ENCODE peak calls at places on chromosomes 1 and 21, in six cellular contexts. One of them, this sample, is unnamed.

GRCh38 chr1:158145173-158145719 is 35.4 kb upstream of the CD1D start:
- DNase-seq in left lung: no peak
- DNase-seq in thoracic aorta: no peak
- DNase-seq in CD8-positive, alpha-beta T cell: no peak
- DNase-seq in uterus: peak; percentile 41
- DNase-seq in breast epithelium: peak; percentile 65
- DNase-seq in this sample: no peak

GRCh38 chr1:246786606-246787238 is 62.5 kb downstream of the SCCPDH start:
- DNase-seq in left lung: no peak
- DNase-seq in thoracic aorta: no peak
- DNase-seq in CD8-positive, alpha-beta T cell: no peak
- DNase-seq in uterus: no peak
- DNase-seq in breast epithelium: no peak
- DNase-seq in this sample: no peak

GRCh38 chr1:79262745-79263258 is 256.3 kb upstream of the ADGRL4 start:
- DNase-seq in left lung: no peak
- DNase-seq in thoracic aorta: no peak
- DNase-seq in CD8-positive, alpha-beta T cell: no peak
- DNase-seq in uterus: no peak
- DNase-seq in breast epithelium: no peak
- DNase-seq in this sample: no peak

GRCh38 chr1:151822404-151822803 is 9.2 kb downstream of the RORC start:
- DNase-seq in left lung: no peak
- DNase-seq in thoracic aorta: no peak
- DNase-seq in CD8-positive, alpha-beta T cell: no peak
- DNase-seq in uterus: no peak
- DNase-seq in breast epithelium: no peak
- DNase-seq in this sample: no peak

GRCh38 chr1:226428348-226429050 is 20.6 kb upstream of the PARP1 start:
- DNase-seq in left lung: no peak
- DNase-seq in thoracic aorta: no peak
- DNase-seq in CD8-positive, alpha-beta T cell: no peak
- DNase-seq in uterus: no peak
- DNase-seq in breast epithelium: no peak
- DNase-seq in this sample: no peak

GRCh38 chr1:156233421-156234127 is 8.4 kb upstream of the BGLAP start:
- DNase-seq in left lung: no peak
- DNase-seq in thoracic aorta: no peak
- DNase-seq in CD8-positive, alpha-beta T cell: no peak
- DNase-seq in uterus: no peak
- DNase-seq in breast epithelium: no peak
- DNase-seq in this sample: no peak

GRCh38 chr1:119081705-119082104 is 58.7 kb downstream of the WARS2 start:
- DNase-seq in left lung: no peak
- DNase-seq in thoracic aorta: no peak
- DNase-seq in CD8-positive, alpha-beta T cell: no peak
- DNase-seq in uterus: no peak
- DNase-seq in breast epithelium: no peak
- DNase-seq in this sample: no peak

GRCh38 chr1:226827458-226827857 is 43.0 kb upstream of the PSEN2 start:
- DNase-seq in left lung: peak; percentile 68
- DNase-seq in thoracic aorta: no peak
- DNase-seq in CD8-positive, alpha-beta T cell: no peak
- DNase-seq in uterus: peak; percentile 86
- DNase-seq in breast epithelium: peak; percentile 26
- DNase-seq in this sample: no peak

GRCh38 chr21:26888256-26888655 is 43.0 kb upstream of the ADAMTS1 start:
- DNase-seq in left lung: no peak
- DNase-seq in thoracic aorta: no peak
- DNase-seq in CD8-positive, alpha-beta T cell: no peak
- DNase-seq in uterus: no peak
- DNase-seq in breast epithelium: no peak
- DNase-seq in this sample: no peak

GRCh38 chr1:155128755-155129473 is 1.2 kb downstream of the EFNA1 start:
- DNase-seq in left lung: no peak
- DNase-seq in thoracic aorta: no peak
- DNase-seq in CD8-positive, alpha-beta T cell: no peak
- DNase-seq in uterus: peak; percentile 52
- DNase-seq in breast epithelium: peak; percentile 52
- DNase-seq in this sample: no peak

GRCh38 chr1:111507411-111508201 is 4.2 kb upstream of the ADORA3 start:
- DNase-seq in left lung: peak; percentile 87
- DNase-seq in thoracic aorta: no peak
- DNase-seq in CD8-positive, alpha-beta T cell: peak; percentile 52
- DNase-seq in uterus: peak; percentile 71
- DNase-seq in breast epithelium: peak; percentile 31
- DNase-seq in this sample: peak; percentile 87

GRCh38 chr1:230642263-230642959 is at the start of gene COG2:
- DNase-seq in left lung: peak; percentile 93
- DNase-seq in thoracic aorta: peak; percentile 85
- DNase-seq in CD8-positive, alpha-beta T cell: peak; percentile 96
- DNase-seq in uterus: peak; percentile 88
- DNase-seq in breast epithelium: peak; percentile 81
- DNase-seq in this sample: peak; percentile 97

GRCh38 chr1:182782587-182782913 is 7.0 kb upstream of the NPL start:
- DNase-seq in left lung: no peak
- DNase-seq in thoracic aorta: no peak
- DNase-seq in CD8-positive, alpha-beta T cell: no peak
- DNase-seq in uterus: no peak
- DNase-seq in breast epithelium: no peak
- DNase-seq in this sample: no peak

GRCh38 chr1:210696709-210697108 is 368.0 kb downstream of the HHAT start:
- DNase-seq in left lung: no peak
- DNase-seq in thoracic aorta: no peak
- DNase-seq in CD8-positive, alpha-beta T cell: no peak
- DNase-seq in uterus: no peak
- DNase-seq in breast epithelium: no peak
- DNase-seq in this sample: peak; percentile 34

GRCh38 chr1:178096421-178096820 is 2.5 kb downstream of the RASAL2 start:
- DNase-seq in left lung: no peak
- DNase-seq in thoracic aorta: no peak
- DNase-seq in CD8-positive, alpha-beta T cell: no peak
- DNase-seq in uterus: no peak
- DNase-seq in breast epithelium: no peak
- DNase-seq in this sample: no peak
- H3K27me3 ChIP-seq in left lung: peaks cover 20% of the 10 kb centered on the region
- H3K27me3 ChIP-seq in thoracic aorta: no peaks in the 10 kb centered on the region
- H3K27me3 ChIP-seq in CD8-positive, alpha-beta T cell: peaks cover 13% of the 10 kb centered on the region
- H3K27me3 ChIP-seq in uterus: no peaks in the 10 kb centered on the region
- H3K27me3 ChIP-seq in breast epithelium: no peaks in the 10 kb centered on the region
- H3K27me3 ChIP-seq in this sample: no peaks in the 10 kb centered on the region

DNA sequence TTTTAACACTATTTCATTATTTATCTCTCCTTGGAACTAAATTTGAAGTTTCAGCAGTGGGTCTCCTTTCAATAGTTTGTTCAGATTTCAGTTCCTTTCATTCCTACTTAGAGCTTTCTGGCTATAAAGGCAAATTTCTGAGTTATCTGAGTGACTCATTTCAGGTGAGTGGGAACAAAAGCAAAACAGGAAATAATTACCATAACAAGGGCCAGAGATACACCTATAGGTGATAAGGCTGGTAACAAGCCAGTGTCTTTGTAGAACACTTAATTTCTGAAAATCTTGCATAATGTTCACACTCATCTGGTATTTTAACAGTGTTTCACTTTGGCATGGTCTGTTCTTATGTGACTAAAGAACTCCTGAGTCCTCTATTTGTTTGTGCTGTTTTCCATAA is 64.5 kb upstream of the PRRC2C start:
- DNase-seq in left lung: no peak
- DNase-seq in thoracic aorta: no peak
- DNase-seq in CD8-positive, alpha-beta T cell: no peak
- DNase-seq in uterus: no peak
- DNase-seq in breast epithelium: no peak
- DNase-seq in this sample: peak; percentile 14
- TF ChIP-seq CTCF in left lung: no peak
- TF ChIP-seq CTCF in thoracic aorta: no peak
- TF ChIP-seq CTCF in CD8-positive, alpha-beta T cell: no peak
- TF ChIP-seq CTCF in uterus: no peak
- TF ChIP-seq CTCF in breast epithelium: no peak
- TF ChIP-seq CTCF in this sample: no peak

GRCh38 chr1:184408580-184408979 is 21.8 kb downstream of the C1orf21 start:
- DNase-seq in left lung: no peak
- DNase-seq in thoracic aorta: no peak
- DNase-seq in CD8-positive, alpha-beta T cell: no peak
- DNase-seq in uterus: no peak
- DNase-seq in breast epithelium: no peak
- DNase-seq in this sample: no peak
- H3K4me3 ChIP-seq in left lung: no peak overlapping the region
- H3K4me3 ChIP-seq in thoracic aorta: no peak overlapping the region
- H3K4me3 ChIP-seq in CD8-positive, alpha-beta T cell: no peak overlapping the region
- H3K4me3 ChIP-seq in uterus: no peak overlapping the region
- H3K4me3 ChIP-seq in breast epithelium: no peak overlapping the region
- H3K4me3 ChIP-seq in this sample: no peak overlapping the region

GRCh38 chr21:44593598-44594405 is 1.5 kb upstream of the KRTAP10-6 start:
- DNase-seq in left lung: no peak
- DNase-seq in thoracic aorta: no peak
- DNase-seq in CD8-positive, alpha-beta T cell: no peak
- DNase-seq in uterus: no peak
- DNase-seq in breast epithelium: no peak
- DNase-seq in this sample: no peak

GRCh38 chr21:44589094-44589493 is 3.2 kb downstream of the KRTAP10-6 start:
- DNase-seq in left lung: no peak
- DNase-seq in thoracic aorta: no peak
- DNase-seq in CD8-positive, alpha-beta T cell: no peak
- DNase-seq in uterus: no peak
- DNase-seq in breast epithelium: no peak
- DNase-seq in this sample: no peak

GRCh38 chr21:44589586-44590305 is 2.6 kb downstream of the KRTAP10-6 start:
- DNase-seq in left lung: no peak
- DNase-seq in thoracic aorta: no peak
- DNase-seq in CD8-positive, alpha-beta T cell: no peak
- DNase-seq in uterus: no peak
- DNase-seq in breast epithelium: no peak
- DNase-seq in this sample: no peak

GRCh38 chr21:44592446-44593365 is at the start of gene KRTAP10-6:
- DNase-seq in left lung: no peak
- DNase-seq in thoracic aorta: no peak
- DNase-seq in CD8-positive, alpha-beta T cell: no peak
- DNase-seq in uterus: no peak
- DNase-seq in breast epithelium: no peak
- DNase-seq in this sample: no peak

DNA sequence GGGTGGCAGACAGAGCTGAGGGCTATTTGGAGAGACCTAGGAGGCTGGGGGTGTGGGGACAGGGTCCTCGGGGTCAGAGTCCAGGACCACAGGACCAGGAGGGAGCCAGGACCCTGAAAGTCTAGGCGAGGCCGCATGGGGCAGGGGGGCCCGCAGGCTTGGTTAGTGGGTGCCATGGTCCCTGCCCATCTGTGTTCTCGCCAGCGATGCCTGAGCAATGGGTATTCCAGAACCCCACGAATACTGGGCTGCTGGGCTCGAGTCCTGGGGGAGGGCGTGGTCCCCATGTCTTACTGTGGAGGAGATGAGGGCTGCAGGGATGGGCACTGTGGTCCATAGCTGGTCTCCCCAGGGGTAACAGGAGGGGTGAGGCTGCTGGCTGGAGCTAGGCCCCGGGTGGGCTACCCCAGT is 2.0 kb downstream of the KRTAP10-6 start:
- DNase-seq in left lung: no peak
- DNase-seq in thoracic aorta: no peak
- DNase-seq in CD8-positive, alpha-beta T cell: no peak
- DNase-seq in uterus: no peak
- DNase-seq in breast epithelium: no peak
- DNase-seq in this sample: no peak
- H3K27me3 ChIP-seq in left lung: peaks cover 52% of the 10 kb centered on the region
- H3K27me3 ChIP-seq in thoracic aorta: no peaks in the 10 kb centered on the region
- H3K27me3 ChIP-seq in CD8-positive, alpha-beta T cell: no peaks in the 10 kb centered on the region
- H3K27me3 ChIP-seq in uterus: no peaks in the 10 kb centered on the region
- H3K27me3 ChIP-seq in breast epithelium: no peaks in the 10 kb centered on the region
- H3K27me3 ChIP-seq in this sample: no peaks in the 10 kb centered on the region

GRCh38 chr1:8460132-8460544 is 142.2 kb downstream of the SLC45A1 start:
- DNase-seq in left lung: no peak
- DNase-seq in thoracic aorta: no peak
- DNase-seq in CD8-positive, alpha-beta T cell: no peak
- DNase-seq in uterus: no peak
- DNase-seq in breast epithelium: no peak
- DNase-seq in this sample: no peak
- TF ChIP-seq CTCF in left lung: no peak
- TF ChIP-seq CTCF in thoracic aorta: no peak
- TF ChIP-seq CTCF in CD8-positive, alpha-beta T cell: no peak
- TF ChIP-seq CTCF in uterus: peak; percentile 27
- TF ChIP-seq CTCF in breast epithelium: no peak
- TF ChIP-seq CTCF in this sample: no peak

DNA sequence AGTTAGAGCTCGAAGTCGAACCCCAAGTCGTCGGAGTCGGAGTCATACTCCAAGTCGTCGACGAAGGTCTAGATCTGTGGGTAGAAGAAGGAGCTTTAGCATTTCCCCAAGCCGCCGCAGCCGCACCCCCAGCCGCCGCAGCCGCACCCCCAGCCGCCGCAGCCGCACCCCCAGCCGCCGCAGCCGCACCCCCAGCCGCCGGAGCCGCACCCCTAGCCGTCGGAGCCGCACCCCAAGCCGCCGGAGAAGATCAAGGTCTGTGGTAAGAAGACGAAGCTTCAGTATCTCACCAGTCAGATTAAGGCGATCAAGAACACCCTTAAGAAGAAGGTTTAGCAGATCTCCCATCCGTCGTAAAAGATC is 12.1 kb downstream of the SON start:
- DNase-seq in left lung: no peak
- DNase-seq in thoracic aorta: no peak
- DNase-seq in CD8-positive, alpha-beta T cell: no peak
- DNase-seq in uterus: no peak
- DNase-seq in breast epithelium: no peak
- DNase-seq in this sample: no peak
- H3K4me3 ChIP-seq in left lung: no peak overlapping the region
- H3K4me3 ChIP-seq in thoracic aorta: no peak overlapping the region
- H3K4me3 ChIP-seq in CD8-positive, alpha-beta T cell: no peak overlapping the region
- H3K4me3 ChIP-seq in uterus: no peak overlapping the region
- H3K4me3 ChIP-seq in breast epithelium: no peak overlapping the region
- H3K4me3 ChIP-seq in this sample: no peak overlapping the region

GRCh38 chr1:38072858-38073257 is 26.3 kb upstream of the POU3F1 start:
- DNase-seq in left lung: no peak
- DNase-seq in thoracic aorta: no peak
- DNase-seq in CD8-positive, alpha-beta T cell: no peak
- DNase-seq in uterus: no peak
- DNase-seq in breast epithelium: no peak
- DNase-seq in this sample: no peak
- H3K27me3 ChIP-seq in left lung: peaks cover 70% of the 10 kb centered on the region
- H3K27me3 ChIP-seq in thoracic aorta: no peaks in the 10 kb centered on the region
- H3K27me3 ChIP-seq in CD8-positive, alpha-beta T cell: no peaks in the 10 kb centered on the region
- H3K27me3 ChIP-seq in uterus: no peaks in the 10 kb centered on the region
- H3K27me3 ChIP-seq in breast epithelium: no peaks in the 10 kb centered on the region
- H3K27me3 ChIP-seq in this sample: no peaks in the 10 kb centered on the region

DNA sequence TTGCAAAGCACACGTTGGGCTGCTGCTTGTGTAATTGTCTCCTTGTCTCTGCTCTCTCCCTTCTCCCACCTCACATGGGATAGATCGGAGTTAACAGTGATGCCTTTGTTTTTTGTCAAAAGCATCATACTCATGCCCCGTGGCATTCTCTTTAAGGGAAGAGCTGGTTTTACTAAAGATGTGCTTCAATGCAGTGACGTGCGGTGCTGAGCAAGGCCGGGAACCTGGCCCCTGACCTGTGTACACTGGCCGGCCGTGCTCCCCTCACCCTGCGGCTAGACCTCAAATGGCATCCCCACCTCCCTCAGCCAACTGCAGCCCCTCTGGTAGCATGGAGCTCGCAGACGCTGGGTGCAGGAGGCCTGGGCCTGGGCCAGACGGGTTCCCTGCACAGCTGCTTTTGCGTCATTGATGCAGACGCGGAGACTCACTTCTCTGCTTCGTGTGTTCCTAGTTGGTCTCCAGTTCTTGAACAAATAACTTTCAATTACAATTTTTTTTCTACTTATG is 19.9 kb downstream of the AGPAT3 start:
- DNase-seq in left lung: peak; percentile 26
- DNase-seq in thoracic aorta: no peak
- DNase-seq in CD8-positive, alpha-beta T cell: no peak
- DNase-seq in uterus: no peak
- DNase-seq in breast epithelium: no peak
- DNase-seq in this sample: no peak
- TF ChIP-seq CTCF in left lung: no peak
- TF ChIP-seq CTCF in thoracic aorta: no peak
- TF ChIP-seq CTCF in CD8-positive, alpha-beta T cell: no peak
- TF ChIP-seq CTCF in uterus: no peak
- TF ChIP-seq CTCF in breast epithelium: no peak
- TF ChIP-seq CTCF in this sample: no peak

This sample was measured in GM06990.